ENCODE peak calls at places on chromosome 6, in ten cellular contexts. K, S, G, U, A, X, Q, I, P and J are unnamed samples.
A peak's percentile ranks its signal among the peaks of the same experiment; 100 is the strongest.

GRCh38 chr6:74597840-74598239 is 608.0 kb downstream of the COL12A1 start:
- DNase-seq in A (no peak), S (no peak), Q (no peak), X (no peak), K (no peak), U (no peak), P (no peak), I (no peak), G (no peak), J (no peak)

GRCh38 chr6:31586596-31586995 is 519 bp downstream of the LST1 start:
- DNase-seq in P (peak; percentile 38), X (no peak), U (no peak), A (peak; percentile 8), K (no peak), I (no peak), S (peak; percentile 16), Q (no peak), G (no peak), J (no peak)

GRCh38 chr6:169975701-169976100 is 224.3 kb downstream of the ERMARD start:
- DNase-seq in S (no peak), I (no peak), A (no peak), P (peak; percentile 10), Q (peak; percentile 53), X (no peak), U (no peak), G (no peak), K (no peak), J (no peak)

GRCh38 chr6:50271266-50271665 is 221.5 kb upstream of the DEFB112 start:
- DNase-seq in Q (no peak), I (no peak), K (no peak), U (peak; percentile 11), P (no peak), X (no peak), G (no peak), A (no peak), S (no peak), J (no peak)

GRCh38 chr6:88376759-88377387 is 210.7 kb upstream of the CNR1 start:
- DNase-seq in X (no peak), K (no peak), U (peak; percentile 79), S (no peak), Q (no peak), A (no peak), P (no peak), I (no peak), G (no peak), J (no peak)

GRCh38 chr6:164532546-164533362 is 776.7 kb downstream of the C6orf118 start:
- DNase-seq in A (no peak), X (no peak), Q (no peak), S (no peak), P (no peak), U (no peak), I (no peak), K (no peak), G (no peak), J (peak; percentile 76)

GRCh38 chr6:1129141-1129540 is 182.8 kb upstream of the FOXQ1 start:
- DNase-seq in U (no peak), G (no peak), P (peak; percentile 48), S (no peak), K (no peak), Q (no peak), A (no peak), I (no peak), X (no peak), J (no peak)

GRCh38 chr6:121956782-121957181 is 442.7 kb upstream of the HSF2 start:
- DNase-seq in X (no peak), I (no peak), K (no peak), S (no peak), G (no peak), Q (no peak), U (no peak), P (no peak), A (no peak), J (no peak)